ENCODE peak calls at places on chromosomes 7 and 10, in four cellular contexts. C is GM12878, J is K562, F is HepG2. M is an unnamed sample.
A peak's percentile ranks its signal among the peaks of the same experiment; 100 is the strongest.

GRCh38 chr10:112379635-112380296 is 5.8 kb downstream of the ACSL5 start:
- DNase-seq in J (peak; percentile 30), C (no peak), F (peak; percentile 85), M (no peak)

GRCh38 chr10:27319752-27320561 is 79.4 kb upstream of the ACBD5 start:
- DNase-seq in C (no peak), J (peak; percentile 10), F (no peak), M (no peak)

GRCh38 chr10:86027346-86027745 is 339.2 kb downstream of the GRID1 start:
- DNase-seq in F (no peak), C (no peak), J (no peak), M (no peak)

GRCh38 chr10:87734987-87735827 is 75.5 kb downstream of the PAPSS2 start:
- DNase-seq in J (peak; percentile 38), C (no peak), F (peak; percentile 25), M (peak; percentile 65)

GRCh38 chr10:50928190-50928552 is 42.7 kb upstream of the A1CF start:
- DNase-seq in F (no peak), J (no peak), C (no peak), M (no peak)

GRCh38 chr10:62083868-62084267 is 182.4 kb downstream of the ARID5B start:
- DNase-seq in J (peak; percentile 32), F (no peak), C (no peak), M (peak; percentile 26)

GRCh38 chr10:43341450-43341849 is 30.0 kb upstream of the FXYD4 start:
- DNase-seq in J (no peak), C (no peak), F (no peak), M (no peak)

GRCh38 chr7:139543801-139544603 is 20.5 kb downstream of the CLEC2L start:
- DNase-seq in J (peak; percentile 87), C (no peak), F (no peak), M (peak; percentile 59)

GRCh38 chr7:157830331-157830730 is 493.5 kb downstream of the DNAJB6 start:
- DNase-seq in F (no peak), C (no peak), J (no peak), M (no peak)

GRCh38 chr7:1675673-1676549 is 5.8 kb downstream of the ELFN1 start:
- DNase-seq in C (no peak), F (no peak), J (no peak), M (no peak)

GRCh38 chr7:92964156-92964555 is 127.8 kb upstream of the CDK6 start:
- DNase-seq in J (no peak), F (no peak), C (no peak), M (no peak)

GRCh38 chr7:128879939-128880746 is 17.5 kb downstream of the ATP6V1F start:
- DNase-seq in F (peak; percentile 41), C (no peak), J (peak; percentile 94), M (peak; percentile 89)

GRCh38 chr7:100895956-100896742 is 461 bp upstream of the ACHE start:
- DNase-seq in J (peak; percentile 82), F (no peak), C (no peak), M (peak; percentile 61)

GRCh38 chr10:120946497-120946896 is 95.3 kb downstream of the WDR11 start:
- DNase-seq in C (no peak), F (no peak), J (no peak), M (no peak)

GRCh38 chr7:100464791-100465190 is 731 bp upstream of the SPACDR start:
- DNase-seq in J (no peak), C (no peak), F (no peak), M (no peak)

GRCh38 chr10:88617772-88618300 is 31.3 kb downstream of the LIPJ start:
- DNase-seq in F (no peak), J (no peak), C (no peak), M (no peak)

GRCh38 chr10:132185601-132186487 is 904 bp upstream of the DPYSL4 start:
- DNase-seq in J (peak; percentile 43), F (no peak), C (no peak), M (peak; percentile 57)

GRCh38 chr10:83371696-83372490 is 767.4 kb upstream of the GHITM start:
- DNase-seq in J (no peak), C (no peak), F (no peak), M (no peak)

GRCh38 chr10:80480852-80481251 is 26.7 kb downstream of the TSPAN14 start:
- DNase-seq in F (no peak), C (no peak), J (no peak), M (no peak)

GRCh38 chr7:73341877-73342276 is 13.9 kb downstream of the FKBP6 start:
- DNase-seq in F (peak; percentile 43), C (no peak), J (peak; percentile 71), M (peak; percentile 21)

GRCh38 chr7:142997590-142997989 is 29.3 kb downstream of the OR9A2 start:
- DNase-seq in C (no peak), J (peak; percentile 38), F (no peak), M (no peak)

GRCh38 chr10:114810926-114811325 is 10.7 kb upstream of the FHIP2A start:
- DNase-seq in J (no peak), C (no peak), F (no peak), M (no peak)

GRCh38 chr7:26500749-26501352 is 209.2 kb downstream of the SNX10 start:
- DNase-seq in C (no peak), J (peak; percentile 39), F (peak; percentile 22), M (no peak)

GRCh38 chr10:46543379-46544014 is 13.0 kb downstream of the GPRIN2 start:
- DNase-seq in F (no peak), J (no peak), C (no peak), M (no peak)

DNA sequence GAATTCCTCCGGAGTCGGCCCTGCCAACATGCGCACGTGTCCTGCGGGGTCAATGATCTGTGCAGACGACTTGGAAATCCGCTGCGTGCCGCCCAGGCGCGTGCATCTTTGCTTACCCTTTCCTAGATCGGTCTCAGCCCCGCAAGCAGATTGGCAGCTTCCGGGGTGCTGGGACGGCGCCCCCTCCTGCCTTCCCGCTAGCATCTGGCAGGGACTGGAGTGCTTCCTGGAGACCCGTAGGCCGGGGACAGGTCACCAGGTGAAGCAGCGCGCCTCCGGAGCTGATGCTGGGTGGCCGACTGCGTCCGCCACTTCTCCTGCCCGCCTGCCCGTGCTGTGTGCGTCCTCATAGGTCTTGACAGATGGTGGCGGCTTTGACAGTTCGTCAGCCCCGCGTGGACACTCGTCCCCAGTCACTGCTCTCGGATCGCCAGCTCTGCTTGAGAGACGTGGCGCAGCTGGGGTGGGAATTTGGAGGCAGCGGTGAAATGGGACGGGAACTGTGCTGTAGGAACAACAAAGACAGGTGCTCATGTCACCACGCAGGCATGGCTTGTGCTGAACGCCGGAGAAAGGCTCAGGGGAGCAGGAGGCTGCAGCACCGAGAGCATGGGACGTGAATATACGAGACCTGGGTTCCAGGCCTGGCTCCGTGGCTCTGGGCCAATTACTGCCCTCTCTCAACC is 21.9 kb upstream of the KCNK18 start:
- DNase-seq in C (no peak), F (no peak), J (no peak), M (peak; percentile 50)
- TF ChIP-seq TARDBP in C (no peak), F (no peak), J (no peak), M (no peak)

GRCh38 chr7:127504715-127505114 is 80.7 kb downstream of the GCC1 start:
- DNase-seq in C (no peak), F (peak; percentile 22), J (peak; percentile 58), M (peak; percentile 35)
- TF ChIP-seq TARDBP in C (no peak), F (no peak), J (no peak), M (no peak)

GRCh38 chr7:16636533-16637173 is 8.9 kb downstream of the ANKMY2 start:
- DNase-seq in F (no peak), C (no peak), J (no peak), M (no peak)
- TF ChIP-seq TARDBP in F (no peak), C (no peak), J (no peak), M (no peak)

GRCh38 chr7:153290066-153290465 is 530.5 kb downstream of the ACTR3B start:
- DNase-seq in J (no peak), F (no peak), C (no peak), M (no peak)
- TF ChIP-seq TARDBP in J (no peak), F (no peak), C (no peak), M (no peak)

GRCh38 chr10:31413325-31413724 is 94.3 kb downstream of the ZEB1 start:
- DNase-seq in J (no peak), C (no peak), F (peak; percentile 15), M (no peak)
- TF ChIP-seq TARDBP in J (no peak), C (no peak), F (no peak), M (no peak)

DNA sequence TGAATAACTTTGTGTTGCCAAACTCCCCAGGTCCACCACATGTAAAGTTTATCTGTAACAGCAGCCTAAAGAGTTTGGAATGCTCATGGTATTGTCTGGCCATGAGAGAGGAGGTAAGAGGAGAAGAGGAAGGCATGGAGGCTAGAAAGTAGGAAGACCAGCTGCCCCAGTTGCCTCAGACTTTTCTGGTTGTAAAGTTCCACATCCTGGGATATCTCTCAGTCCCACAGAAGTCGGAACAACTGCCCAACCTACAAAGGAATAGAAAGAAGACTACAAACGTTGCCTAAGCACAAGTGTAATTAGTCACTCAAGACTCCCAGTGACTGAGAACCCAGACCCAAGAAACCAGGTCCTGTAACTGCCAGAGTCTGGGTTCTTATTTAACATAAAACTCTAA is 47.3 kb downstream of the CREB3L2 start:
- DNase-seq in F (no peak), C (no peak), J (no peak), M (no peak)
- TF ChIP-seq TARDBP in F (no peak), C (no peak), J (no peak), M (no peak)

GRCh38 chr10:17428616-17429097 is 25.7 kb downstream of the ST8SIA6 start:
- DNase-seq in J (peak; percentile 91), F (no peak), C (no peak), M (no peak)
- TF ChIP-seq TARDBP in J (no peak), F (no peak), C (no peak), M (no peak)

GRCh38 chr7:151195616-151196450 is 8.8 kb upstream of the ASB10 start:
- DNase-seq in C (no peak), F (no peak), J (no peak), M (no peak)
- TF ChIP-seq TARDBP in C (no peak), F (no peak), J (no peak), M (no peak)

DNA sequence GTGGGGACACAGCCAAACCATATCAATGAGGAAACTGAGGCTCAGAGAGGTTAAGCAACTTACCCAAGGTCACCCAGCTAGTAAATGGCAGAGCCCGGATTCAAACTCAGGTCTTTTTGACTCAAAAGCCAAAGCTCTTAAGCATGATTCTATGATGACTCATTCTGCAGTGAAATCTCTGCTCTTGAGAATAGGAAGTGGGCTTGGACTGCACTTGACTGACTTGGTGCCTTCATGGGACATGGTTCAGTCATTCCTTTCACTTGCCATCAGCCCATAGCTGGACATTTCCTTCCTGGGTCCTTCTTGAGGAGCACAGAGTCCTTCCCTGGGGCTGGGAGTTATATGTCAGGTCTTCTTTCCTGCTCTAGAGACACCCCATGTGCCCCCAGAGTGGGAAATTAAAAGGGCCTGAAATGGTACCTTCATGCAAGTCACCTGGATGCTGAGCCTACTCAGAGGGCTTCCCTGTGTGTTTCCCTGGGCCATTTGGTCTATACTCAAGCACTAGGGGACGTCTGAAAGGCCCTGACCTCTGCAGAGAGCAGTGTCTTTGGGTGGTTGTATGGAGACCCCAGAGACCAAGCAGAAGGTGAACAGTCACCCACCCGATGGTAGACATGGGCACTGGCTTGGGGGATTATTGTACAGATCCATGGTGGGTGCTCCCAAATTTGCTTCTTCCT is 62.4 kb upstream of the SDK1 start:
- DNase-seq in C (no peak), J (no peak), F (no peak), M (no peak)
- TF ChIP-seq TARDBP in C (no peak), J (no peak), F (no peak), M (no peak)

DNA sequence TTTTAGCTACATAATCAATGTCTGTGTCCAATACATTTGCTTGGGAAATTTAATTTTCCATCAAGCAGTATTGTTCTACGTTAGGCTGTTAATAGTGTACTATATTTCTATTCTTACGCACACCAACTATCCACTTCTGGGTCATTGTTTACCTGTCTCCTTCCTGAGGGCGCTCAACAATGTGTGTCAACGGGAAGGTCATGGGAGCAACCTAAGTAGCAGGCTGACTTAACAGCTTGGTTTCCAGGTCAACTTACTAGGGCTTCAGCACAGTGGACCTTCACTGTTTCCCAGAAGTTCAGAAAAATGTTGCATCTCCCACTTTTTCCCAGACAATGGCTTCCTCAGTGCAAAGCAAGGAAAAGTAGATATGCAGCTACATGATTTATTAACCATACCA is 13.7 kb downstream of the THSD7A start:
- DNase-seq in J (no peak), F (no peak), C (no peak), M (no peak)
- TF ChIP-seq TARDBP in J (no peak), F (no peak), C (no peak), M (no peak)

M was measured in HEK293T.